ENCODE peak calls at places on chromosomes 5 and 9, in ten cellular contexts. One of them, this sample, is unnamed.

GRCh38 chr5:164053123-164053522 is 547.7 kb downstream of the MAT2B start:
- DNase-seq in heart right ventricle: no peak
- DNase-seq in IMR-90: peak; percentile 2
- DNase-seq in SHP77: no peak
- DNase-seq in Ammon's horn: no peak
- DNase-seq in CD8-positive, alpha-beta memory T cell: no peak
- DNase-seq in NCI-H1417 treated with DMSO at 0.1 percent for 48 hours: no peak
- DNase-seq in activated CD4-positive, alpha-beta T cell treated with anti-CD3 and anti-CD28 coated beads for 48 hours: no peak
- DNase-seq in NCI-H1048: no peak
- DNase-seq in anterior cingulate cortex: no peak
- DNase-seq in this sample: no peak

GRCh38 chr9:94212531-94212930 is 46.6 kb upstream of the ZNF169 start:
- DNase-seq in heart right ventricle: no peak
- DNase-seq in IMR-90: no peak
- DNase-seq in SHP77: no peak
- DNase-seq in Ammon's horn: no peak
- DNase-seq in CD8-positive, alpha-beta memory T cell: no peak
- DNase-seq in NCI-H1417 treated with DMSO at 0.1 percent for 48 hours: no peak
- DNase-seq in activated CD4-positive, alpha-beta T cell treated with anti-CD3 and anti-CD28 coated beads for 48 hours: no peak
- DNase-seq in NCI-H1048: no peak
- DNase-seq in anterior cingulate cortex: no peak
- DNase-seq in this sample: no peak

GRCh38 chr5:139711067-139711851 is 63.1 kb downstream of the CXXC5 start:
- DNase-seq in heart right ventricle: no peak
- DNase-seq in IMR-90: peak; percentile 28
- DNase-seq in SHP77: no peak
- DNase-seq in Ammon's horn: peak; percentile 66
- DNase-seq in CD8-positive, alpha-beta memory T cell: peak; percentile 63
- DNase-seq in NCI-H1417 treated with DMSO at 0.1 percent for 48 hours: no peak
- DNase-seq in activated CD4-positive, alpha-beta T cell treated with anti-CD3 and anti-CD28 coated beads for 48 hours: peak; percentile 62
- DNase-seq in NCI-H1048: no peak
- DNase-seq in anterior cingulate cortex: peak; percentile 72
- DNase-seq in this sample: no peak

GRCh38 chr5:73625314-73625904 is 587 bp upstream of the ARHGEF28 start:
- DNase-seq in heart right ventricle: no peak
- DNase-seq in IMR-90: peak; percentile 10
- DNase-seq in SHP77: peak; percentile 47
- DNase-seq in Ammon's horn: peak; percentile 31
- DNase-seq in CD8-positive, alpha-beta memory T cell: no peak
- DNase-seq in NCI-H1417 treated with DMSO at 0.1 percent for 48 hours: no peak
- DNase-seq in activated CD4-positive, alpha-beta T cell treated with anti-CD3 and anti-CD28 coated beads for 48 hours: no peak
- DNase-seq in NCI-H1048: no peak
- DNase-seq in anterior cingulate cortex: no peak
- DNase-seq in this sample: no peak

GRCh38 chr5:35135239-35135700 is 87.5 kb upstream of the AGXT2 start:
- DNase-seq in heart right ventricle: no peak
- DNase-seq in IMR-90: no peak
- DNase-seq in SHP77: no peak
- DNase-seq in Ammon's horn: no peak
- DNase-seq in CD8-positive, alpha-beta memory T cell: no peak
- DNase-seq in NCI-H1417 treated with DMSO at 0.1 percent for 48 hours: no peak
- DNase-seq in activated CD4-positive, alpha-beta T cell treated with anti-CD3 and anti-CD28 coated beads for 48 hours: no peak
- DNase-seq in NCI-H1048: no peak
- DNase-seq in anterior cingulate cortex: no peak
- DNase-seq in this sample: no peak

GRCh38 chr9:36504154-36504550 is 68.5 kb upstream of the MELK start:
- DNase-seq in heart right ventricle: no peak
- DNase-seq in IMR-90: no peak
- DNase-seq in SHP77: no peak
- DNase-seq in Ammon's horn: no peak
- DNase-seq in CD8-positive, alpha-beta memory T cell: peak; percentile 36
- DNase-seq in NCI-H1417 treated with DMSO at 0.1 percent for 48 hours: no peak
- DNase-seq in activated CD4-positive, alpha-beta T cell treated with anti-CD3 and anti-CD28 coated beads for 48 hours: peak; percentile 34
- DNase-seq in NCI-H1048: no peak
- DNase-seq in anterior cingulate cortex: no peak
- DNase-seq in this sample: no peak

GRCh38 chr5:85484982-85485574 is 1100.4 kb upstream of the EDIL3 start:
- DNase-seq in heart right ventricle: no peak
- DNase-seq in IMR-90: no peak
- DNase-seq in SHP77: no peak
- DNase-seq in Ammon's horn: no peak
- DNase-seq in CD8-positive, alpha-beta memory T cell: no peak
- DNase-seq in NCI-H1417 treated with DMSO at 0.1 percent for 48 hours: no peak
- DNase-seq in activated CD4-positive, alpha-beta T cell treated with anti-CD3 and anti-CD28 coated beads for 48 hours: no peak
- DNase-seq in NCI-H1048: no peak
- DNase-seq in anterior cingulate cortex: no peak
- DNase-seq in this sample: no peak

GRCh38 chr5:37720550-37720952 is 119.3 kb downstream of the GDNF start:
- DNase-seq in heart right ventricle: no peak
- DNase-seq in IMR-90: no peak
- DNase-seq in SHP77: no peak
- DNase-seq in Ammon's horn: no peak
- DNase-seq in CD8-positive, alpha-beta memory T cell: no peak
- DNase-seq in NCI-H1417 treated with DMSO at 0.1 percent for 48 hours: no peak
- DNase-seq in activated CD4-positive, alpha-beta T cell treated with anti-CD3 and anti-CD28 coated beads for 48 hours: no peak
- DNase-seq in NCI-H1048: no peak
- DNase-seq in anterior cingulate cortex: no peak
- DNase-seq in this sample: no peak

GRCh38 chr5:55993013-55993412 is 1.8 kb downstream of the IL6ST start:
- DNase-seq in heart right ventricle: no peak
- DNase-seq in IMR-90: peak; percentile 48
- DNase-seq in SHP77: no peak
- DNase-seq in Ammon's horn: peak; percentile 63
- DNase-seq in CD8-positive, alpha-beta memory T cell: no peak
- DNase-seq in NCI-H1417 treated with DMSO at 0.1 percent for 48 hours: no peak
- DNase-seq in activated CD4-positive, alpha-beta T cell treated with anti-CD3 and anti-CD28 coated beads for 48 hours: no peak
- DNase-seq in NCI-H1048: no peak
- DNase-seq in anterior cingulate cortex: no peak
- DNase-seq in this sample: no peak

GRCh38 chr5:173830421-173830820 is 57.7 kb upstream of the CPEB4 start:
- DNase-seq in heart right ventricle: no peak
- DNase-seq in IMR-90: no peak
- DNase-seq in SHP77: no peak
- DNase-seq in Ammon's horn: no peak
- DNase-seq in CD8-positive, alpha-beta memory T cell: no peak
- DNase-seq in NCI-H1417 treated with DMSO at 0.1 percent for 48 hours: no peak
- DNase-seq in activated CD4-positive, alpha-beta T cell treated with anti-CD3 and anti-CD28 coated beads for 48 hours: no peak
- DNase-seq in NCI-H1048: no peak
- DNase-seq in anterior cingulate cortex: no peak
- DNase-seq in this sample: no peak

This sample was measured in Panc1.